ENCODE peak calls at places on chromosome 18, in four cellular contexts. One of them, this sample, is unnamed.

GRCh38 chr18:72235422-72235821 is 308.7 kb downstream of the CBLN2 start:
- DNase-seq in BJ: no peak
- DNase-seq in AG04450: no peak
- DNase-seq in fibroblast of villous mesenchyme: no peak
- DNase-seq in this sample: no peak

GRCh38 chr18:37922162-37922561 is 356.6 kb upstream of the CELF4 start:
- DNase-seq in fibroblast of villous mesenchyme: no peak
- DNase-seq in AG04450: no peak
- DNase-seq in BJ: no peak
- DNase-seq in this sample: no peak

GRCh38 chr18:44098551-44099098 is 582.1 kb upstream of the SETBP1 start:
- DNase-seq in AG04450: no peak
- DNase-seq in fibroblast of villous mesenchyme: peak; percentile 36
- DNase-seq in BJ: no peak
- DNase-seq in this sample: no peak

GRCh38 chr18:56709463-56709862 is 58.3 kb downstream of the WDR7 start:
- DNase-seq in BJ: peak; percentile 44
- DNase-seq in AG04450: peak; percentile 41
- DNase-seq in fibroblast of villous mesenchyme: peak; percentile 80
- DNase-seq in this sample: peak; percentile 58

GRCh38 chr18:70232251-70232650 is 26.8 kb upstream of the RTTN start:
- DNase-seq in BJ: no peak
- DNase-seq in fibroblast of villous mesenchyme: no peak
- DNase-seq in AG04450: no peak
- DNase-seq in this sample: no peak

GRCh38 chr18:59155140-59155539 is 15.5 kb downstream of the SEC11C start:
- DNase-seq in AG04450: peak; percentile 58
- DNase-seq in BJ: peak; percentile 82
- DNase-seq in fibroblast of villous mesenchyme: peak; percentile 94
- DNase-seq in this sample: peak; percentile 78

GRCh38 chr18:48667276-48668254 is 128.7 kb downstream of the CTIF start:
- DNase-seq in fibroblast of villous mesenchyme: no peak
- DNase-seq in BJ: no peak
- DNase-seq in AG04450: no peak
- DNase-seq in this sample: no peak

GRCh38 chr18:70044626-70045025 is 97.0 kb upstream of the CD226 start:
- DNase-seq in AG04450: peak; percentile 71
- DNase-seq in fibroblast of villous mesenchyme: peak; percentile 96
- DNase-seq in BJ: peak; percentile 97
- DNase-seq in this sample: peak; percentile 96

GRCh38 chr18:63320690-63321265 is 1.2 kb upstream of the BCL2 start:
- DNase-seq in BJ: no peak
- DNase-seq in AG04450: no peak
- DNase-seq in fibroblast of villous mesenchyme: no peak
- DNase-seq in this sample: no peak

GRCh38 chr18:22439447-22439846 is 21.7 kb upstream of the CTAGE1 start:
- DNase-seq in BJ: no peak
- DNase-seq in AG04450: no peak
- DNase-seq in fibroblast of villous mesenchyme: no peak
- DNase-seq in this sample: no peak

GRCh38 chr18:80246656-80247402 is 485 bp downstream of the PARD6G start:
- DNase-seq in BJ: no peak
- DNase-seq in AG04450: no peak
- DNase-seq in fibroblast of villous mesenchyme: peak; percentile 6
- DNase-seq in this sample: no peak

GRCh38 chr18:22165603-22166069 is 3.8 kb upstream of the GATA6 start:
- DNase-seq in fibroblast of villous mesenchyme: no peak
- DNase-seq in BJ: no peak
- DNase-seq in AG04450: no peak
- DNase-seq in this sample: no peak

GRCh38 chr18:57950542-57950941 is 93.5 kb upstream of the NEDD4L start:
- DNase-seq in fibroblast of villous mesenchyme: no peak
- DNase-seq in BJ: no peak
- DNase-seq in AG04450: no peak
- DNase-seq in this sample: no peak

GRCh38 chr18:69636529-69637301 is 236.0 kb downstream of the DOK6 start:
- DNase-seq in fibroblast of villous mesenchyme: no peak
- DNase-seq in AG04450: no peak
- DNase-seq in BJ: no peak
- DNase-seq in this sample: no peak

GRCh38 chr18:39841133-39842041 is 2113.6 kb upstream of the PIK3C3 start:
- DNase-seq in AG04450: peak; percentile 27
- DNase-seq in fibroblast of villous mesenchyme: peak; percentile 69
- DNase-seq in BJ: no peak
- DNase-seq in this sample: no peak

GRCh38 chr18:46439037-46439436 is 218.0 kb downstream of the LOXHD1 start:
- DNase-seq in BJ: no peak
- DNase-seq in AG04450: no peak
- DNase-seq in fibroblast of villous mesenchyme: no peak
- DNase-seq in this sample: no peak

GRCh38 chr18:21894619-21895367 is 154.2 kb downstream of the MIB1 start:
- DNase-seq in fibroblast of villous mesenchyme: peak; percentile 66
- DNase-seq in BJ: no peak
- DNase-seq in AG04450: no peak
- DNase-seq in this sample: no peak

GRCh38 chr18:10012526-10012925 is 98.7 kb downstream of the VAPA start:
- DNase-seq in BJ: no peak
- DNase-seq in AG04450: no peak
- DNase-seq in fibroblast of villous mesenchyme: no peak
- DNase-seq in this sample: no peak

GRCh38 chr18:13895505-13896033 is 19.8 kb downstream of the MC2R start:
- DNase-seq in AG04450: no peak
- DNase-seq in fibroblast of villous mesenchyme: no peak
- DNase-seq in BJ: no peak
- DNase-seq in this sample: no peak

GRCh38 chr18:34847408-34847807 is 137.3 kb downstream of the DTNA start:
- DNase-seq in AG04450: no peak
- DNase-seq in fibroblast of villous mesenchyme: no peak
- DNase-seq in BJ: no peak
- DNase-seq in this sample: no peak

GRCh38 chr18:28984731-28985130 is 807.8 kb upstream of the CDH2 start:
- DNase-seq in fibroblast of villous mesenchyme: no peak
- DNase-seq in AG04450: no peak
- DNase-seq in BJ: no peak
- DNase-seq in this sample: no peak

GRCh38 chr18:47944972-47945843 is 14.7 kb upstream of the SMAD2 start:
- DNase-seq in AG04450: no peak
- DNase-seq in BJ: no peak
- DNase-seq in fibroblast of villous mesenchyme: peak; percentile 46
- DNase-seq in this sample: no peak

GRCh38 chr18:48959921-48960920 is 9.5 kb upstream of the SMAD7 start:
- DNase-seq in AG04450: no peak
- DNase-seq in fibroblast of villous mesenchyme: peak; percentile 69
- DNase-seq in BJ: no peak
- DNase-seq in this sample: no peak

GRCh38 chr18:27685807-27686412 is 491.0 kb downstream of the CDH2 start:
- DNase-seq in fibroblast of villous mesenchyme: peak; percentile 54
- DNase-seq in BJ: no peak
- DNase-seq in AG04450: peak; percentile 6
- DNase-seq in this sample: no peak

GRCh38 chr18:36211612-36212065 is 24.3 kb downstream of the MOCOS start:
- DNase-seq in BJ: no peak
- DNase-seq in AG04450: no peak
- DNase-seq in fibroblast of villous mesenchyme: no peak
- DNase-seq in this sample: no peak

GRCh38 chr18:59735269-59735860 is 38.1 kb upstream of the CCBE1 start:
- DNase-seq in BJ: no peak
- DNase-seq in AG04450: no peak
- DNase-seq in fibroblast of villous mesenchyme: no peak
- DNase-seq in this sample: no peak

GRCh38 chr18:78982186-78982585 is 2.6 kb downstream of the SALL3 start:
- DNase-seq in BJ: no peak
- DNase-seq in fibroblast of villous mesenchyme: no peak
- DNase-seq in AG04450: no peak
- DNase-seq in this sample: no peak
- H3K4me3 ChIP-seq in BJ: no peak overlapping the region
- H3K4me3 ChIP-seq in fibroblast of villous mesenchyme: no peak overlapping the region
- H3K4me3 ChIP-seq in AG04450: no peak overlapping the region
- H3K4me3 ChIP-seq in this sample: no peak overlapping the region

GRCh38 chr18:33838084-33838483 is 260.1 kb downstream of the ASXL3 start:
- DNase-seq in AG04450: no peak
- DNase-seq in BJ: no peak
- DNase-seq in fibroblast of villous mesenchyme: no peak
- DNase-seq in this sample: no peak

GRCh38 chr18:33835419-33835818 is 257.4 kb downstream of the ASXL3 start:
- DNase-seq in fibroblast of villous mesenchyme: no peak
- DNase-seq in BJ: no peak
- DNase-seq in AG04450: no peak
- DNase-seq in this sample: no peak

GRCh38 chr18:33841221-33841967 is 263.4 kb downstream of the ASXL3 start:
- DNase-seq in fibroblast of villous mesenchyme: no peak
- DNase-seq in BJ: no peak
- DNase-seq in AG04450: no peak
- DNase-seq in this sample: no peak

GRCh38 chr18:33837191-33837590 is 259.2 kb downstream of the ASXL3 start:
- DNase-seq in BJ: no peak
- DNase-seq in AG04450: no peak
- DNase-seq in fibroblast of villous mesenchyme: no peak
- DNase-seq in this sample: no peak

DNA sequence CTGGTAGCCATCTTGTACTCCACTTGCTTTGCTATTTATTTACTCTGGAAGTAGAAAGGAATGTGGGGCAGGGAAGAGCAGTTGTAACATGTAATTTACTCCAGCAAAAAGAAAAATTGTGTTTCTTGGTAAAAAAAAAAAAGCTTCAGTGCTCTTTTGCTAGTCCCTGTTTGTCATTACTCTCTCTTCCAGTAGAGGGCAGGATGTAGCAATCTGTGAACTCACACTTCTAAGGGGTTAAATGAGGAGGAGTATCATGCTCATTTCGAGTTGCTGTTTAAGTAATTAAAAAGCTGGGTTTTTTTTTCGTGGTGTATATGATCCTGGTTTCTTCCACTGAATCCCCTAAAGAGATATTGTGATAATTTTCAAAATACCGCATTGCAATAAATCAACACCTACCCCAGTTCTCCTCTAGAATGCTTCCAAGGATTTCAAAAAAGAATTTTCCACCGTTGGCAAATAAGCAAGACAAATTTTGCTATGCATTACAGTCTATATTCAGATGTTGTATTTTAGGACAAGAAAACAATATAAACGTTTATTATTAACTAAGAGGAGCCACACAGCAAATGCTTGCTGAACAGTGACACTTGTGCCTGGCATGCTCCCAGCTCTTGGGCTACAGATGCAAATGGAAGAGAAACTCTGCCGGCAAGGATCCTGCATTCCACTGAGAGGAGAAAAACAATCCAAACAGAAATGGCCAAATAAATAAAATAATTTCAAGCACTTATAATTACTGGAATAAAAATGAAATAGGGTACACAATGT is 261.6 kb downstream of the ASXL3 start:
- DNase-seq in BJ: no peak
- DNase-seq in fibroblast of villous mesenchyme: peak; percentile 52
- DNase-seq in AG04450: no peak
- DNase-seq in this sample: no peak
- TF ChIP-seq CTCF in BJ: peak; percentile 53
- TF ChIP-seq CTCF in fibroblast of villous mesenchyme: peak; percentile 78
- TF ChIP-seq CTCF in AG04450: peak; percentile 75
- TF ChIP-seq CTCF in this sample: peak; percentile 68

GRCh38 chr18:76685402-76685801 is 137.0 kb upstream of the ZNF236 start:
- DNase-seq in fibroblast of villous mesenchyme: no peak
- DNase-seq in BJ: no peak
- DNase-seq in AG04450: no peak
- DNase-seq in this sample: no peak

GRCh38 chr18:76686737-76687231 is 135.6 kb upstream of the ZNF236 start:
- DNase-seq in AG04450: peak; percentile 24
- DNase-seq in fibroblast of villous mesenchyme: peak; percentile 91
- DNase-seq in BJ: no peak
- DNase-seq in this sample: no peak

GRCh38 chr18:76688724-76689472 is 133.5 kb upstream of the ZNF236 start:
- DNase-seq in BJ: no peak
- DNase-seq in fibroblast of villous mesenchyme: no peak
- DNase-seq in AG04450: no peak
- DNase-seq in this sample: no peak

GRCh38 chr18:76685860-76686259 is 136.5 kb upstream of the ZNF236 start:
- DNase-seq in BJ: no peak
- DNase-seq in fibroblast of villous mesenchyme: no peak
- DNase-seq in AG04450: no peak
- DNase-seq in this sample: no peak

GRCh38 chr18:76687271-76688006 is 134.9 kb upstream of the ZNF236 start:
- DNase-seq in AG04450: no peak
- DNase-seq in fibroblast of villous mesenchyme: peak; percentile 61
- DNase-seq in BJ: no peak
- DNase-seq in this sample: no peak
- H3K4me3 ChIP-seq in AG04450: no peak overlapping the region
- H3K4me3 ChIP-seq in fibroblast of villous mesenchyme: no peak overlapping the region
- H3K4me3 ChIP-seq in BJ: no peak overlapping the region
- H3K4me3 ChIP-seq in this sample: no peak overlapping the region

GRCh38 chr18:477565-477964 is 22.9 kb downstream of the COLEC12 start:
- DNase-seq in AG04450: no peak
- DNase-seq in BJ: no peak
- DNase-seq in fibroblast of villous mesenchyme: no peak
- DNase-seq in this sample: no peak
- TF ChIP-seq CTCF in AG04450: no peak
- TF ChIP-seq CTCF in BJ: no peak
- TF ChIP-seq CTCF in fibroblast of villous mesenchyme: peak; percentile 9
- TF ChIP-seq CTCF in this sample: no peak

DNA sequence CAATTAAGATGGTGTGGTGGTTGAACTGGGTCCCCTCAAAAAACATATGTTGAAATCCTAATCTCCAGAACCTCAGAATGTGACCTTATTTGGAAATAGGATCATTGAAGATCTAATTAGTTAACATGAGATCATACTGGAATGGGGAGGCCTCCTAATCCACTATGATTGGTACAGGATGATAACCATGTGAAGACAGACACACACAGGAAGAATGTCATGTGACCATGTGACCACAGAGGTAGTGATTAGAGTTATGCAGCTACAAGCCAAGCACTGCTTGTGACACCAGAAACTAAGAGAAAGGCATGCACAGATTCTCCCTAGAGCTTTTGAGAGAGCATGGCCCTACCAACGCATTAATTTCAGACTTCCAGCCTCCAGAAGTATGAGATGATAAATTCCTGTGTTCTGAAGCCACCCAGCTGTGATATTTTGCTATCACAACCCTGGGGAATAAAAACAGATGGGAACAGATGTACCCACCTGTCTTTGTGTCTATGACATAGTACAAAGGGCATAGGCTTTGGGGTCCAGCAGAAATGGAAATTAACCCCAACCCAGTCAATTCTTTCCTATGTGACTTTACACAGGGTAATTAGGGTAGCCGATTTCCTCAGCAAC is 46.9 kb upstream of the TGIF1 start:
- DNase-seq in fibroblast of villous mesenchyme: peak; percentile 77
- DNase-seq in AG04450: no peak
- DNase-seq in BJ: no peak
- DNase-seq in this sample: no peak
- H3K4me3 ChIP-seq in fibroblast of villous mesenchyme: no peak overlapping the region
- H3K4me3 ChIP-seq in AG04450: no peak overlapping the region
- H3K4me3 ChIP-seq in BJ: no peak overlapping the region
- H3K4me3 ChIP-seq in this sample: no peak overlapping the region